ENCODE peak calls at places on chromosomes 4 and X, in five cellular contexts. Q is GM12878, N is K562, U is HCT116, B is HepG2. H is an unnamed sample.

GRCh38 chr4:174005422-174005821 is 278.0 kb downstream of the FBXO8 start:
- DNase-seq in Q (no peak), N (no peak), U (no peak), B (no peak), H (no peak)

GRCh38 chr4:114272226-114272625 is 292.8 kb upstream of the ARSJ start:
- DNase-seq in Q (no peak), N (no peak), U (peak), B (no peak), H (no peak)

GRCh38 chr4:6720202-6720699 is 4.3 kb downstream of the BLOC1S4 start:
- DNase-seq in Q (no peak), N (peak), U (peak), B (peak), H (peak)

GRCh38 chr4:176792348-176793059 is at the start of gene VEGFC:
- DNase-seq in Q (no peak), N (peak), U (no peak), B (peak), H (peak)

GRCh38 chrX:131262738-131263679 is 26.1 kb downstream of the IGSF1 start:
- DNase-seq in Q (no peak), N (peak), U (peak), B (peak), H (peak)

GRCh38 chr4:172270421-172270820 is 457.2 kb downstream of the GALNTL6 start:
- DNase-seq in Q (no peak), N (no peak), U (no peak), B (no peak), H (no peak)

GRCh38 chr4:52577285-52577968 is 81.7 kb downstream of the USP46 start:
- DNase-seq in Q (no peak), N (no peak), U (no peak), B (no peak), H (no peak)

GRCh38 chr4:136864580-136865185 is 667.6 kb downstream of the PCDH18 start:
- DNase-seq in Q (peak), N (peak), U (peak), B (peak), H (peak)

GRCh38 chr4:142778430-142778829 is 67.7 kb downstream of the INPP4B start:
- DNase-seq in Q (no peak), N (no peak), U (no peak), B (no peak), H (no peak)

GRCh38 chrX:47184486-47184885 is 9.1 kb upstream of the UBA1 start:
- DNase-seq in Q (no peak), N (no peak), U (no peak), B (no peak), H (no peak)

GRCh38 chrX:68443155-68443868 is 10.0 kb upstream of the OPHN1 start:
- DNase-seq in Q (peak), N (no peak), U (no peak), B (peak), H (no peak)
- TF ChIP-seq REST in Q (no peak), N (no peak), U (no peak), B (no peak), H (no peak)

GRCh38 chr4:2416564-2417195 is 1.8 kb downstream of the ZFYVE28 start:
- DNase-seq in Q (no peak), N (peak), U (no peak), B (no peak), H (peak)
- TF ChIP-seq EZH2 in Q (no peak), N (no peak), U (no peak), B (peak), H (peak)

DNA sequence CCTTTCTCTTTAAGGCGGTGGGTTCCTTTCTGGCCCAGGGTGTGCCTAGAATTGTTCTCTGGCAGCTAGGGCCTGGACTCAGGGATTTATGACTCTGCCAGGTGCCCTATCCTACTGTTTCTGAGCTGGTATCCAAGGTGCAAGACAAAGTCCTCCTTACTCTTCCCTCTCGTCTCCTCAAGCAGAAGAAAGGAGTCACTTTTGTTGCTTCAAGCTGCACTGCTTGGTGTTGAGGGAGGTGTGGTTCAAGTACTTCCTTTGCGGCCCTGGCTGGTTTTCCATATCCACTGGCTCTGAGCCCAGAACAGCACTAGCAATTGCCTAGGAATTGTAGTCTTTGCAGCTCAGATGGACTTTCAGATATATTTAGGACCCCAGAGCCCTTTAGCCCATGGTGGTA is 39.3 kb downstream of the RTL3 start:
- DNase-seq in Q (no peak), N (no peak), U (no peak), B (no peak), H (no peak)
- TF ChIP-seq REST in Q (no peak), N (no peak), U (no peak), B (no peak), H (no peak)

GRCh38 chrX:25019707-25020390 is 4.1 kb upstream of the ARX start:
- DNase-seq in Q (no peak), N (no peak), U (no peak), B (no peak), H (no peak)
- TF ChIP-seq EZH2 in Q (no peak), N (no peak), U (no peak), B (no peak), H (no peak)

DNA sequence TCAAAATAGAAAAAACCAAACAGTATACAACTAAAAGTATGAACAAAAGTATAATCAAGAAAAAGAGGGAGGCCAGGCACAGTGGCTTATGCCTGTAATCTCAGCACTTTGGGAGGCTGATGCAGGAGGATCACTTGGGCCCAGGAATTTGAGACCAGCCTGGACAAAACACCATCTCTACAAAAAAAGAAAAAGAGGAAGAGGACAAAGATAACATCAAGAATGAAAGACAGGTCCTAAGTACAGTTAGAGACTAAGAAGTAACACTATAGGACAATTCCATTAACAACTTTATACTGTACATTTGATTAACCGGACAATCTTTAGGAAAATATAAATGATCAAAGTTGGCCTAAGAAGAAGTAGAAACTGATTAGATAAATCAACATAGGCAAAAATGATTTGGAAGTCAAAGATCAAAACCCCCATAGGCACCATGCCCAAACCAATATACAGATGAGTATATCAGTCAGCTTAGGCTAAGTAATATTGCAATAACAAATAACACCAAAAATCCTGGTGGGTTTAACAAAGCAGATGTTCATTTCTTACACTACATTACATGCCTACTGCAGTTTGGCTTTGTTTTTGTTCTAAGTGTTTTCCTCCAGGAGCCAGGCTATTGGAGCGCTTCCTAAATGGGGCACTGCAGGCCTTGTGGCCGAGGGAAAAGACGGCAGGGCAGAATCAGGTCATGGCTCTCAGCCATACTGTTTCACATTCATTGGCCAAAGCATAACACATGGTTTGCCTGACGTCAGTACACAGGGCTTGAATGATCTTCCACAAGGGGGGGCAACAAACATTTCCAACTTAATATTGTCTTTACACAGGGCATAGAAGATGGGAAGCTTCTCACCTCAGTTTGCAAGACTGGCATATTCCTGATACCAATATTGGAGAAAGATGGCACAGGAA is 42.2 kb upstream of the HGFAC start:
- DNase-seq in Q (no peak), N (peak), U (peak), B (peak), H (no peak)
- TF ChIP-seq REST in Q (no peak), N (no peak), U (no peak), B (no peak), H (no peak)

GRCh38 chr4:3287972-3288570 is 4.8 kb upstream of the RGS12 start:
- DNase-seq in Q (no peak), N (no peak), U (no peak), B (no peak), H (no peak)

GRCh38 chr4:3284734-3285557 is 7.9 kb upstream of the RGS12 start:
- DNase-seq in Q (no peak), N (no peak), U (no peak), B (no peak), H (no peak)

GRCh38 chr4:3287271-3287971 is 5.4 kb upstream of the RGS12 start:
- DNase-seq in Q (no peak), N (no peak), U (no peak), B (no peak), H (no peak)

GRCh38 chr4:3285558-3286334 is 7.1 kb upstream of the RGS12 start:
- DNase-seq in Q (no peak), N (no peak), U (no peak), B (peak), H (no peak)

GRCh38 chr4:3286335-3287175 is 6.3 kb upstream of the RGS12 start:
- DNase-seq in Q (peak), N (no peak), U (no peak), B (no peak), H (no peak)
- TF ChIP-seq EZH2 in Q (no peak), N (peak), U (no peak), B (no peak), H (no peak)

GRCh38 chr4:118787844-118788380 is 48.0 kb downstream of the SEC24D start:
- DNase-seq in Q (no peak), N (no peak), U (no peak), B (no peak), H (no peak)
- TF ChIP-seq REST in Q (no peak), N (no peak), U (no peak), B (no peak), H (no peak)

GRCh38 chrX:151323054-151323453 is 74.0 kb upstream of the VMA21 start:
- DNase-seq in Q (no peak), N (no peak), U (no peak), B (no peak), H (no peak)
- TF ChIP-seq EZH2 in Q (no peak), N (no peak), U (no peak), B (no peak), H (no peak)

GRCh38 chr4:102734116-102734515 is 26.7 kb downstream of the MANBA start:
- DNase-seq in Q (no peak), N (peak), U (no peak), B (no peak), H (no peak)

GRCh38 chr4:102735578-102735977 is 25.2 kb downstream of the MANBA start:
- DNase-seq in Q (no peak), N (no peak), U (no peak), B (peak), H (no peak)

GRCh38 chr4:102736636-102737549 is 23.9 kb downstream of the MANBA start:
- DNase-seq in Q (no peak), N (peak), U (no peak), B (no peak), H (peak)

GRCh38 chr4:102732678-102733445 is 27.9 kb downstream of the MANBA start:
- DNase-seq in Q (no peak), N (no peak), U (no peak), B (no peak), H (no peak)

GRCh38 chr4:102734591-102735385 is 26.0 kb downstream of the MANBA start:
- DNase-seq in Q (peak), N (peak), U (no peak), B (peak), H (no peak)
- TF ChIP-seq REST in Q (no peak), N (no peak), U (no peak), B (no peak), H (no peak)